ENCODE peak calls at places on chromosome 19, in eight cellular contexts. V is mammary epithelial cell, P is lower lobe of right lung, O is IMR-90, K is heart left ventricle, A is pancreas, Y is OCI-LY7, F is ascending aorta. B is an unnamed sample. For H3K36me3, the result is how much of the 10 kb centered on the place peaks cover.

GRCh38 chr19:29211562-29212416 is 1.2 kb downstream of the UQCRFS1 start:
- DNase-seq in V (peak), P (no peak), O (peak), K (no peak), A (no peak), Y (no peak), F (no peak), B (no peak)

GRCh38 chr19:50475101-50475568 is 1.2 kb upstream of the EMC10 start:
- DNase-seq in V (no peak), P (no peak), O (no peak), K (peak), A (peak), Y (no peak), F (no peak), B (no peak)

GRCh38 chr19:23395041-23395721 is at the start of gene ZNF91:
- DNase-seq in V (peak), P (peak), O (peak), K (peak), A (peak), Y (peak), F (peak), B (peak)

GRCh38 chr19:27746691-27747380 is 1466.1 kb downstream of the UQCRFS1 start:
- DNase-seq in V (peak), P (no peak), O (peak), K (peak), A (peak), Y (no peak), F (peak), B (peak)

GRCh38 chr19:8174706-8175105 is 25.3 kb upstream of the FBN3 start:
- DNase-seq in V (peak), P (no peak), O (peak), K (no peak), A (no peak), Y (no peak), F (no peak), B (peak)

GRCh38 chr19:43594710-43595604 is 977 bp downstream of the IRGQ start:
- DNase-seq in V (peak), P (peak), O (peak), K (peak), A (peak), Y (peak), F (peak), B (peak)

GRCh38 chr19:30667746-30668145 is 295.6 kb downstream of the ZNF536 start:
- DNase-seq in V (no peak), P (no peak), O (no peak), K (no peak), A (no peak), Y (no peak), F (peak), B (no peak)

GRCh38 chr19:48194041-48194871 is 23.8 kb downstream of the ZSWIM9 start:
- DNase-seq in V (no peak), P (no peak), O (peak), K (no peak), A (no peak), Y (peak), F (peak), B (no peak)

GRCh38 chr19:38093587-38093986 is 130.4 kb downstream of the DPF1 start:
- DNase-seq in V (no peak), P (no peak), O (no peak), K (no peak), A (no peak), Y (no peak), F (no peak), B (no peak)

GRCh38 chr19:29798783-29799182 is 13.0 kb upstream of the CCNE1 start:
- DNase-seq in V (no peak), P (no peak), O (peak), K (no peak), A (no peak), Y (no peak), F (no peak), B (peak)

GRCh38 chr19:41926028-41926860 is 2.0 kb downstream of the ERFL start:
- DNase-seq in V (no peak), P (no peak), O (no peak), K (no peak), A (no peak), Y (no peak), F (no peak), B (no peak)

GRCh38 chr19:36963262-36963661 is 47.1 kb downstream of the ZNF568 start:
- DNase-seq in V (no peak), P (no peak), O (no peak), K (no peak), A (no peak), Y (no peak), F (no peak), B (no peak)

GRCh38 chr19:51192689-51193088 is 32.2 kb upstream of the CD33 start:
- DNase-seq in V (no peak), P (no peak), O (no peak), K (no peak), A (no peak), Y (no peak), F (no peak), B (no peak)

GRCh38 chr19:53927745-53928144 is 18.7 kb downstream of the CACNG7 start:
- DNase-seq in V (peak), P (no peak), O (peak), K (no peak), A (no peak), Y (peak), F (no peak), B (peak)

GRCh38 chr19:50717891-50718254 is 1.7 kb downstream of the SHANK1 start:
- DNase-seq in V (no peak), P (no peak), O (no peak), K (no peak), A (no peak), Y (no peak), F (no peak), B (no peak)

GRCh38 chr19:38409631-38410133 is 6.8 kb downstream of the FAM98C start:
- DNase-seq in V (no peak), P (no peak), O (peak), K (no peak), A (no peak), Y (no peak), F (no peak), B (no peak)

GRCh38 chr19:41305923-41306322 is 4.0 kb upstream of the CCDC97 start:
- DNase-seq in V (no peak), P (no peak), O (no peak), K (no peak), A (no peak), Y (no peak), F (no peak), B (no peak)

GRCh38 chr19:38862321-38863059 is 12.7 kb upstream of the HNRNPL start:
- DNase-seq in V (no peak), P (no peak), O (no peak), K (no peak), A (no peak), Y (no peak), F (no peak), B (no peak)

GRCh38 chr19:24177686-24178085 is 90.7 kb downstream of the ZNF254 start:
- DNase-seq in V (no peak), P (no peak), O (no peak), K (no peak), A (no peak), Y (no peak), F (no peak), B (no peak)

GRCh38 chr19:3670258-3670795 is 29.9 kb downstream of the PIP5K1C start:
- DNase-seq in V (no peak), P (no peak), O (peak), K (peak), A (no peak), Y (no peak), F (peak), B (no peak)

GRCh38 chr19:32859591-32859990 is 10.0 kb downstream of the SLC7A9 start:
- DNase-seq in V (no peak), P (no peak), O (no peak), K (no peak), A (no peak), Y (no peak), F (no peak), B (no peak)

GRCh38 chr19:48975947-48976847 is 11.1 kb downstream of the FTL start:
- DNase-seq in V (no peak), P (no peak), O (no peak), K (no peak), A (no peak), Y (peak), F (no peak), B (no peak)

GRCh38 chr19:49758292-49758691 is 4.8 kb downstream of the TSKS start:
- DNase-seq in V (no peak), P (no peak), O (peak), K (no peak), A (no peak), Y (no peak), F (no peak), B (peak)

GRCh38 chr19:55289117-55289796 is 5.5 kb downstream of the BRSK1 start:
- DNase-seq in V (no peak), P (no peak), O (no peak), K (no peak), A (no peak), Y (no peak), F (no peak), B (no peak)

GRCh38 chr19:30158067-30158892 is 213.9 kb upstream of the ZNF536 start:
- DNase-seq in V (no peak), P (no peak), O (no peak), K (no peak), A (no peak), Y (no peak), F (no peak), B (no peak)

GRCh38 chr19:29499261-29499920 is 26.4 kb upstream of the VSTM2B start:
- DNase-seq in V (no peak), P (peak), O (no peak), K (no peak), A (no peak), Y (no peak), F (no peak), B (no peak)

GRCh38 chr19:39738809-39739208 is 980 bp upstream of the CLC start:
- DNase-seq in V (no peak), P (no peak), O (no peak), K (no peak), A (no peak), Y (no peak), F (no peak), B (no peak)

GRCh38 chr19:56142087-56142787 is 1.1 kb downstream of the ZNF444 start:
- DNase-seq in V (peak), P (peak), O (no peak), K (no peak), A (peak), Y (no peak), F (no peak), B (no peak)

GRCh38 chr19:15456871-15457700 is 7.3 kb downstream of the RASAL3 start:
- DNase-seq in V (no peak), P (no peak), O (no peak), K (no peak), A (no peak), Y (peak), F (no peak), B (peak)

GRCh38 chr19:48859711-48860572 is 8.5 kb downstream of the PLEKHA4 start:
- DNase-seq in V (no peak), P (peak), O (no peak), K (no peak), A (peak), Y (no peak), F (no peak), B (no peak)

GRCh38 chr19:57269515-57270250 is 10.6 kb upstream of the ZNF460 start:
- DNase-seq in V (peak), P (no peak), O (peak), K (no peak), A (no peak), Y (peak), F (no peak), B (peak)

DNA sequence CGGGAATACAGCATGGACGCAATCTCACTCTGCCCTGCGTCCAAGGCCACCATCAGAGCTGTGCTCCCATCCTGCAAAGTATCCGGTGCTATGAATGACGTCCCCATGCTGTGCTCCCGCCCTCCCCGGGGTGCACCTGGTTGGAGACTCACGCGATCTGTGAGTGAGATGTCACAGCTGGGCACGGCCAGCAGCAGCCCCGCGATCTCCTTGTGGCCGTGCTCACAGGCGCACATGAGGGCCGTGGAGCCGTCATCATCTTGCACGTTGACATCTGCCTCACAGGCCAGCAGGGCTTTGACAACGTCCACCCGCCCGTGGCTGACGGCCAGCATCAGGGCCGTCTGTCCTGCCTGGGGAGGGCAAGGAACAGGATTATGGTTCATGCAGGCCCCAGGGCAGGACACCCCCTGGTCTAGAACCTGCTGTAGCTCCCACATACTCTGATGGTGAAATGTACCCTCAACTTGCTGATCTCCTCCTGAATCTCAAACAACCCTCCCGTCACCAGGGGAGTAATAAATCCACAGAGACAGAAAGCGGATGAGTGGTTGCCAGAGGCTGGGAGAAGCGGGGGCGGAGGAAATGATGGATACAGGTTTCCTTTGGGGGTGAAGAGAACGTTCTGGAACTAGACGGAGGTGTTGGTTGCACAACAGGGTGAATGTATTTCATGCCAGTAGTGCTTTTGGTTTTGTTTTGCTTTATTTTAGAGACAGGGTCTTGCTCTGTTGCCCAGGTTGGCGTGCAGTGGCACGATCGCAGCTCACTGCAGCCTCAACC is 14.5 kb upstream of the SPC24 start:
- DNase-seq in V (no peak), P (no peak), O (peak), K (no peak), A (no peak), Y (no peak), F (no peak), B (peak)
- H3K36me3 ChIP-seq in V (under half), P (half or more), O (half or more), K (half or more), A (under half), Y (half or more), F (half or more), B (under half)

GRCh38 chr19:17423429-17424208 is 3.8 kb downstream of the MVB12A start:
- DNase-seq in V (no peak), P (no peak), O (no peak), K (no peak), A (no peak), Y (no peak), F (no peak), B (no peak)

GRCh38 chr19:17429661-17430101 is 9.8 kb downstream of the MVB12A start:
- DNase-seq in V (no peak), P (no peak), O (no peak), K (peak), A (no peak), Y (no peak), F (no peak), B (no peak)

GRCh38 chr19:17421942-17422341 is 2.1 kb downstream of the MVB12A start:
- DNase-seq in V (no peak), P (no peak), O (no peak), K (no peak), A (no peak), Y (no peak), F (no peak), B (no peak)

GRCh38 chr19:17420267-17420924 is 549 bp downstream of the MVB12A start:
- DNase-seq in V (peak), P (peak), O (no peak), K (no peak), A (peak), Y (peak), F (peak), B (no peak)

DNA sequence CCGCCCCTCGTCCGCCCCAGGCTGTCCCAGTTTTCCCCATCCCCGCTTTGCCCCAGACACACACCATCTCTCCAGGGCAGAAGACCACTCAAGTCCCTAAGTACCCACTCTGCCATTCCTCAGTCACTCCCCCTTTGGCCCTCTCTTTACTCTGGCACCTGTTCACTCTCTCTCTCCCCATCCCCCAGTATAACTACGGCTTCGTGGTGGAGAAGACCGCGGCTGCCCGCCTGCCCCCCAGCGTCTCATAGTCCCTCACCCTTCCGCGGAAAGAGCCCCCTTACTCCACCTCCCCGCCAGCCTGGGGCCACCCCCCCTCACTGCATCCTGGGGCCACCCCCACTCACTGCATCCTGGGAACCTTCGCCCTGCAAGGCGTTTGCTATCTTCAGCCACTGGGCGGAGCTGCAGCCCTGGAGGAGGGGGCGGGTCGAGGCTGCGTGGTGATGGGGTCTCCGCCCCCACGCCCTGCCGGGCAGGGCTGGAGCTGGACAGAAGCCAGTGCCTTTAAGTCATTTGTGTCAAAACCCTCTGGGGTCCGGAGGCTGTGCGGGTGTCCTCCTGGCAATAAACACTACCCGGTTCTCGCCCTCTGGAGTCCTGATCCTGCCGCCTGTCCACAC is 5.0 kb downstream of the MVB12A start:
- DNase-seq in V (no peak), P (no peak), O (peak), K (no peak), A (no peak), Y (peak), F (no peak), B (no peak)
- TF ChIP-seq CTCF in V (peak), P (peak), O (peak), K (peak), A (no peak), Y (peak), F (peak), B (peak)

DNA sequence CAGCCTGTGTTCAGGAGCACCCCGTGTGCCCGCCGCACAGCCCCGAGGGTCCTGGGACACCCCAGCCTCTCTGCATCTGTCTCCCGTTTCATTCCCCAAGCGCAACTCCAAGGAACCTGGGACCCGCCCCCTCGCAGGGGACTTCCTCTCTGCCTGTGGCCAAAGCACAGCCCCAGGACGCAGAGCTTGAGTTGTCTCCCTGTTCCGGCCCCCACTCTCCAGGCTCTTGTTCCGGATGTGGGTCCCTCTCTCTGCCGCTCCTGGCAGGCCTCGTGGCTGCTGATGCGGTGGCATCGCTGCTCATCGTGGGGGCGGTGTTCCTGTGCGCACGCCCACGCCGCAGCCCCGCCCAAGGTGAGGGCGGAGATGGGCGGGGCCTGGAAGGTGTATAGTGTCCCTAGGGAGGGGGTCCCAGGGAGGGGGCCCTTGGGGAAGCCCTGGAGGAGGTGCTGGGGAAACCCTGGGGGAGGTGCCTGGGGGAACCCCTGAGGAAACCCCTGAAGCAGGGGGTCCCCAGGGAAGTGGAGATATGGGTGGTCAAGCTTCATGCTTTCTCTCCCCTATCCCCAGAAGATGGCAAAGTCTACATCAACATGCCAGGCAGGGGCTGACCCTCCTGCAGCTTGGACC is 1.3 kb downstream of the HCST start:
- DNase-seq in V (peak), P (peak), O (peak), K (peak), A (peak), Y (peak), F (peak), B (peak)
- H3K4me3 ChIP-seq in V (peak), P (peak), O (no peak), K (peak), A (peak), Y (peak), F (peak), B (peak)

GRCh38 chr19:2113436-2114211 is 16.9 kb downstream of the IZUMO4 start:
- DNase-seq in V (peak), P (no peak), O (no peak), K (no peak), A (no peak), Y (no peak), F (no peak), B (peak)
- H3K36me3 ChIP-seq in V (under half), P (half or more), O (half or more), K (half or more), A (half or more), Y (half or more), F (half or more), B (half or more)

DNA sequence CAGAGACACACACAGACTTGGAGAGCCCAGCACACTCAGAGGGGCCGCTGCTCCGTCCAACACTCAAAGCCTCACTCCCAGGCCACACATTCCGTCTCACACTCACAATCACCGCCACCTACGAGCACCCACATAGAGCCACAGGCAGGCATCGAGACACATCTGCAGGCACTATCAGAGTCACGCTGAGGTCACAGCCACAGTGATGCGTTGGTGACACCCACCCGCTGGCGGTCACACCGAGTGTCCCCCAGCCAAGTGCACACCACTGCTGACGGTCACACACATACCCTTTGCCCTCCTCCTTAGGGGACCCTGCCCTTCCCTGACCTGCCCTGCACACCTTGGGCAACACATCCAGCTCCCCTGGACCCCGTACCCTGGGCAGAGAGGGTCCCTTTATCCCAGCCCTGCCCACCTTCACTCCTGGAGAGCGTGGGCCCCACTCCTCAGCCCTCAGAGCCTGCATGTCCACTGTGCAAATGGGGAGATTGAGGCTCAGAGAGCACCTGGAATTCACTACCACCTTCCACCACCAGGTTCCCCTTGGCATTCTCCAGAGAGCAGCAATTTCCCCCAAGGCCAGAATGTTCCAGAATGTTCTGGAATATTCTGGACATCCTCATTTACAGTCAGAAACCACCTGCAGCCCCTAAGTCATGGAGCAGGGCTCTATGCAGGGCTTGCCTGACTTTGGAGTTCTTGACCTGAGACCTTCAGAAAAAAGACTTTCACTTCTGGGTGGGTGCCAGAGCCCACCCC is 5.4 kb downstream of the FUT5 start:
- DNase-seq in V (no peak), P (no peak), O (no peak), K (no peak), A (no peak), Y (no peak), F (no peak), B (no peak)
- TF ChIP-seq CTCF in V (peak), P (no peak), O (peak), K (no peak), A (no peak), Y (no peak), F (no peak), B (peak)

GRCh38 chr19:17214531-17215124 is 529 bp upstream of the USE1 start:
- DNase-seq in V (no peak), P (no peak), O (no peak), K (no peak), A (no peak), Y (no peak), F (no peak), B (no peak)
- H3K4me3 ChIP-seq in V (peak), P (peak), O (peak), K (peak), A (peak), Y (peak), F (peak), B (peak)

GRCh38 chr19:52211926-52212571 is 22.2 kb downstream of the PPP2R1A start:
- DNase-seq in V (no peak), P (no peak), O (no peak), K (no peak), A (no peak), Y (no peak), F (no peak), B (no peak)
- H3K36me3 ChIP-seq in V (under half), P (half or more), O (half or more), K (under half), A (half or more), Y (half or more), F (half or more), B (half or more)